ENCODE peak calls at places on chromosomes 6 and 20, in four cellular contexts. One of them, this sample, is unnamed.

GRCh38 chr6:90088009-90088408 is 193.7 kb downstream of the GJA10 start:
- DNase-seq in transverse colon: no peak
- DNase-seq in right lobe of liver: no peak
- DNase-seq in hepatocyte: peak; percentile 43
- DNase-seq in this sample: no peak

GRCh38 chr20:31517373-31517772 is 3.1 kb downstream of the HM13 start:
- DNase-seq in hepatocyte: peak; percentile 71
- DNase-seq in right lobe of liver: peak; percentile 71
- DNase-seq in transverse colon: peak; percentile 40
- DNase-seq in this sample: peak; percentile 89

GRCh38 chr20:49203746-49204145 is 15.5 kb upstream of the DDX27 start:
- DNase-seq in hepatocyte: no peak
- DNase-seq in transverse colon: no peak
- DNase-seq in right lobe of liver: no peak
- DNase-seq in this sample: no peak

GRCh38 chr6:35082046-35082732 is 59.0 kb downstream of the TCP11 start:
- DNase-seq in hepatocyte: no peak
- DNase-seq in transverse colon: peak; percentile 4
- DNase-seq in right lobe of liver: peak; percentile 40
- DNase-seq in this sample: peak; percentile 56

GRCh38 chr6:17983712-17984111 is 3.7 kb downstream of the KIF13A start:
- DNase-seq in transverse colon: no peak
- DNase-seq in right lobe of liver: no peak
- DNase-seq in hepatocyte: no peak
- DNase-seq in this sample: no peak

GRCh38 chr6:159466934-159467333 is 226.1 kb downstream of the SOD2 start:
- DNase-seq in right lobe of liver: no peak
- DNase-seq in hepatocyte: no peak
- DNase-seq in transverse colon: no peak
- DNase-seq in this sample: no peak

GRCh38 chr6:39962831-39963230 is 28.6 kb upstream of the MOCS1 start:
- DNase-seq in hepatocyte: no peak
- DNase-seq in transverse colon: no peak
- DNase-seq in right lobe of liver: no peak
- DNase-seq in this sample: no peak

GRCh38 chr6:97917369-97917768 is 634.4 kb upstream of the MMS22L start:
- DNase-seq in hepatocyte: no peak
- DNase-seq in transverse colon: no peak
- DNase-seq in right lobe of liver: no peak
- DNase-seq in this sample: peak; percentile 44

GRCh38 chr6:130525378-130525777 is 159.6 kb downstream of the TMEM200A start:
- DNase-seq in right lobe of liver: no peak
- DNase-seq in transverse colon: no peak
- DNase-seq in hepatocyte: no peak
- DNase-seq in this sample: no peak

GRCh38 chr6:106103728-106104109 is 17.6 kb downstream of the PRDM1 start:
- DNase-seq in right lobe of liver: no peak
- DNase-seq in transverse colon: peak; percentile 57
- DNase-seq in hepatocyte: no peak
- DNase-seq in this sample: no peak

GRCh38 chr6:53679446-53679933 is 13.9 kb upstream of the KLHL31 start:
- DNase-seq in transverse colon: no peak
- DNase-seq in right lobe of liver: no peak
- DNase-seq in hepatocyte: peak; percentile 37
- DNase-seq in this sample: peak; percentile 70

GRCh38 chr6:85679445-85680123 is 36.9 kb upstream of the SYNCRIP start:
- DNase-seq in hepatocyte: no peak
- DNase-seq in right lobe of liver: no peak
- DNase-seq in transverse colon: no peak
- DNase-seq in this sample: no peak

GRCh38 chr6:85678000-85678601 is 35.4 kb upstream of the SYNCRIP start:
- DNase-seq in hepatocyte: no peak
- DNase-seq in transverse colon: no peak
- DNase-seq in right lobe of liver: no peak
- DNase-seq in this sample: no peak

GRCh38 chr6:85677243-85677956 is 34.7 kb upstream of the SYNCRIP start:
- DNase-seq in hepatocyte: peak; percentile 27
- DNase-seq in transverse colon: no peak
- DNase-seq in right lobe of liver: no peak
- DNase-seq in this sample: no peak

GRCh38 chr6:85680388-85680787 is 37.7 kb upstream of the SYNCRIP start:
- DNase-seq in transverse colon: no peak
- DNase-seq in hepatocyte: no peak
- DNase-seq in right lobe of liver: no peak
- DNase-seq in this sample: no peak

DNA sequence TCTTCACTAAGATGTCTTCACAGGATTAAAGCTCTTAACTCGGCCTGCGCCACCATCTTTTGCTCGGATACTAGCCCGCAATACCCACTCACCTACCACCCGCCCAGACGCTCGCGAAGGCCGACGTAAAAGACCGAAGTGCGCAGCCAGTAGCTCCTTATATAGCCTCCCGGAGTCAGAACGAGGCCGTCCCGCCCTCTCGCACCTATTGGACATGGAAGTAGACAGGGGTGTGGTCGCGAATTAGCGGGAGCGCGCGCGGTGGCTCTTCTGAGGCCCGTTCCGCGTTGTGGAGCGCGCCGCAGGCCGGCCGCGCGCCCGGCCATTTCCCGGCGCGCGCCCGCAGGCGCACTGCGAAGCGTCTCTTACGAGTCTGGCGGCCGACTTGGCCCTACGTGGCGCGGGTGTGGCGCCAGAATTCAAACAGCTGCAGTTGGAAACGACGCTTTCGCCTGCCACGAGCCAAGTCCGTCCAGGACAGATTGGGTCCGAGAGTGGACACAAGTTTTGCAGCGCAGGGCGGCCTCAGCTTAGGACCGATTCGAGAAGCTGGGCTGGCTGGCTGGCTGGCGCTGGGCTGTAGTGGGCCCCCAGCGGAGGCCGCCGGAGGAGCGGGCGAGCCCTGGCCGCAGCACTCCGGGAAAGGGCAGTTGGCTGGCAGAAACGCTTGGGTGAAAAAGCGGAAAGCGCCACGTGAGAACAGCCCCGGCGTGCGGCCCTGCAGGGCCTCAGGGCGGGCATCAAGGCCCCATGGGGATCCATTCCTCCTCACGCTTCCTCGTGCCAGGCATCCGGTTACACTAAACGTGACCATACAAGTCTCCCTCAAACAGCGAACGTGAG is 36.1 kb upstream of the SYNCRIP start:
- DNase-seq in right lobe of liver: peak; percentile 98
- DNase-seq in transverse colon: peak; percentile 98
- DNase-seq in hepatocyte: peak; percentile 99
- DNase-seq in this sample: peak; percentile 99
- H3K4me1 ChIP-seq in right lobe of liver: peaks cover 23% of the 10 kb centered on the region
- H3K4me1 ChIP-seq in transverse colon: peaks cover 29% of the 10 kb centered on the region
- H3K4me1 ChIP-seq in hepatocyte: peaks cover 20% of the 10 kb centered on the region
- H3K4me1 ChIP-seq in this sample: no peaks in the 10 kb centered on the region

DNA sequence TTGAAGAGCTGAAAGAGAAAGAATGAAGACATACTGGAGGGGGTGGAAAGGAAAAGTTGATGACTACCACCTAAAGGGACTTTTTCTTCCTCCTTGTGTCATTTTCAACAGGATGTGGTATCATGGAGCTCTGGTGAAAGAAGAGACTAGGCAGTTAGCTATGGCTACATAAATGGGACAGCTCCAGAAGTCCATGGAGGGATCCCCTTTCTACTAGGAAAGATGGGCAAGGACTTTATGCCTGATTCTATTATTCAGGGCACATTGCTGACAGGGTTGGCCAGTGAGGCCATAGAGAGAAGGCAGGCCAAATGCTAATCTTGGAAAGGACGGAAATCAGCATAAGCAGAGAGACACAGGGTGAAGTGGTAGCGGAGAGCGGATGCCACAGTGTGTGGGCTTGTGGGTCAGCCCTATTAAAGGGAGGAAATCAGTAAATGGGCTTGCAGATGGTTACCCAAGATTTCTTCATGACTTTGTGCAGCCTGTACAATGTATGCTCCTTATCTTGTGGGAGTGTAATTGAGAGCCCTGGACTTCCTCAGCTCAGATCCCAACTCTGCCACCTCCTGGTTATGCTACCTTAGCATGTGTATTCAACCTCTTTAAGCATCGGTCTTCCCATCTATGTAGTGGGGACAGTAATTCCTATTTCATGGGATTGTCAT is 77.4 kb upstream of the TMEM170B start:
- DNase-seq in hepatocyte: no peak
- DNase-seq in transverse colon: no peak
- DNase-seq in right lobe of liver: no peak
- DNase-seq in this sample: no peak
- TF ChIP-seq CTCF in hepatocyte: no peak
- TF ChIP-seq CTCF in transverse colon: peak; percentile 35
- TF ChIP-seq CTCF in right lobe of liver: no peak
- TF ChIP-seq CTCF in this sample: no peak

DNA sequence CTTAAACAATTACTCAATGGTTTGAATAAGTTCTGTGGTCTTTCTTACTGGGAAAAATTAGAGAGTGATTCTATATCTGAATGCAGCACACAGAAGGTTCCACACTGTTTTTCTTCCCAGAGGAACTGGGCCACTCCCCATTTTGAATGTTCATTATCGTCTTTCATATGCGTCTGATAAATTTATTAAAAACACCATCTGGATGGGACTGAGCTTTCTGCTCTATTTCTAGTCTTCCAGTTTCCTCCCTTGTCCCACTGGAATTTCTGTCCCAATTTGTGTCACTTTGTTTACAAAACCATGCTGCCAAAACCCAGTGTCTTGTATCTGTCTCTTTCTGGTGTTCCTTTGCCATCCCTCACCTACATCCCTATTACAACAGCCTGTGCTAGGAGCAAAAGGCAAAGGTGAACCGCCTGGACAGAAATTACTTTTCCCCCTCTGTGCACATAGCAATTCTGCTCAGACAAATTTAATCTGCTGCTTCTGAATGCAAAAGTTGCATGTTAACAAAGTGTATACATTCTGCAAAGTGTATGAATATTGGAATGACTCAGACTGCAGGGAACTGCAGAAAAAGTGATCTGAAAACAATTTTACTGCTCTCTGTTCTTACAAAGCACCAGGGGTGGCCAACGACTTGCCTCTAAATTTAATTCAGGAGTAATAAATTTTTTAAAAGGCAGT is 333.6 kb downstream of the BTBD9 start:
- DNase-seq in right lobe of liver: no peak
- DNase-seq in hepatocyte: no peak
- DNase-seq in transverse colon: no peak
- DNase-seq in this sample: no peak
- H3K27ac ChIP-seq in right lobe of liver: no peak overlapping the region
- H3K27ac ChIP-seq in hepatocyte: no peak overlapping the region
- H3K27ac ChIP-seq in transverse colon: no peak overlapping the region
- H3K27ac ChIP-seq in this sample: no peak overlapping the region

GRCh38 chr6:32979720-32980487 is 11.5 kb downstream of the BRD2 start:
- DNase-seq in right lobe of liver: no peak
- DNase-seq in transverse colon: no peak
- DNase-seq in hepatocyte: no peak
- DNase-seq in this sample: no peak
- H3K4me1 ChIP-seq in right lobe of liver: peaks cover 61% of the 10 kb centered on the region
- H3K4me1 ChIP-seq in transverse colon: peaks cover 72% of the 10 kb centered on the region
- H3K4me1 ChIP-seq in hepatocyte: peaks cover 61% of the 10 kb centered on the region
- H3K4me1 ChIP-seq in this sample: peaks cover 5% of the 10 kb centered on the region

DNA sequence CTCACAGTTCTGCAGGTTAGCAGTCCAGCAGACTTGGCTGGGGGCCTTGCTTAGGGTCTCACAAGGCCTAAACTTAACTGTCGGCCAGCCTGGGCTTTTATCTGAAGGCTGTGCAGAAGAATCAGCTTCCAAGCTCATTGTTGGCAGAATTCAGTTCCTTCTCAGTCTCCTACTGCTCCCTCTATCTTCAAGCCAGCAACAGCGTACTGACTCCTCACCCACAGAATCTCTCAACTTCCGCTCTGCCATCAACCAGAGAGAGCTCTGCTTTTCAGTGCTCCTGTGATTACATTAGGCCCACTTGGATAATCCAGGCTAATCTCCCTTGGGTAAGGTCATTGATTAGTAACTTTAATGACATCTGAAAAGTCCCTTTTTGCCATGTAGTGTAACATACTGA is 30.2 kb upstream of the NHSL1 start:
- DNase-seq in hepatocyte: no peak
- DNase-seq in right lobe of liver: no peak
- DNase-seq in transverse colon: no peak
- DNase-seq in this sample: no peak
- TF ChIP-seq CTCF in hepatocyte: peak; percentile 7
- TF ChIP-seq CTCF in right lobe of liver: no peak
- TF ChIP-seq CTCF in transverse colon: no peak
- TF ChIP-seq CTCF in this sample: peak; percentile 57

GRCh38 chr6:52594216-52594615 is 17.4 kb upstream of the TRAM2 start:
- DNase-seq in hepatocyte: no peak
- DNase-seq in right lobe of liver: no peak
- DNase-seq in transverse colon: no peak
- DNase-seq in this sample: no peak
- H3K27ac ChIP-seq in hepatocyte: peak overlapping the region; percentile 87
- H3K27ac ChIP-seq in right lobe of liver: no peak overlapping the region
- H3K27ac ChIP-seq in transverse colon: peak overlapping the region; percentile 73
- H3K27ac ChIP-seq in this sample: no peak overlapping the region